ENCODE peak calls at places on chromosomes 7 and 10, in seven cellular contexts. One of them, this sample, is unnamed. For H3K4me1, the result is how much of the 10 kb centered on the place peaks cover.

GRCh38 chr10:30026080-30026479 is 33.3 kb downstream of the JCAD start:
- DNase-seq in mesendoderm: no peak
- DNase-seq in IMR-90: no peak
- DNase-seq in H9: no peak
- DNase-seq in trophoblast cell: no peak
- DNase-seq in H1: no peak
- DNase-seq in mesenchymal stem cell: no peak
- DNase-seq in this sample: no peak

GRCh38 chr10:70130878-70131559 is 1.6 kb downstream of the AIFM2 start:
- DNase-seq in mesendoderm: no peak
- DNase-seq in IMR-90: peak
- DNase-seq in H9: no peak
- DNase-seq in trophoblast cell: peak
- DNase-seq in H1: no peak
- DNase-seq in mesenchymal stem cell: peak
- DNase-seq in this sample: no peak

GRCh38 chr10:62858364-62858763 is 42.2 kb upstream of the EGR2 start:
- DNase-seq in mesendoderm: peak
- DNase-seq in IMR-90: peak
- DNase-seq in H9: peak
- DNase-seq in trophoblast cell: no peak
- DNase-seq in H1: no peak
- DNase-seq in mesenchymal stem cell: no peak
- DNase-seq in this sample: no peak

GRCh38 chr10:24214762-24215161 is 5.8 kb downstream of the KIAA1217 start:
- DNase-seq in mesendoderm: no peak
- DNase-seq in IMR-90: no peak
- DNase-seq in H9: no peak
- DNase-seq in trophoblast cell: no peak
- DNase-seq in H1: no peak
- DNase-seq in mesenchymal stem cell: no peak
- DNase-seq in this sample: no peak

GRCh38 chr7:70735313-70735712 is 396.6 kb upstream of the GALNT17 start:
- DNase-seq in mesendoderm: no peak
- DNase-seq in IMR-90: no peak
- DNase-seq in H9: no peak
- DNase-seq in trophoblast cell: no peak
- DNase-seq in H1: no peak
- DNase-seq in mesenchymal stem cell: no peak
- DNase-seq in this sample: no peak

GRCh38 chr7:151626422-151627115 is 106.9 kb upstream of the RHEB start:
- DNase-seq in mesendoderm: peak
- DNase-seq in IMR-90: no peak
- DNase-seq in H9: peak
- DNase-seq in trophoblast cell: peak
- DNase-seq in H1: peak
- DNase-seq in mesenchymal stem cell: peak
- DNase-seq in this sample: peak

GRCh38 chr10:46551701-46552525 is 4.5 kb downstream of the GPRIN2 start:
- DNase-seq in mesendoderm: no peak
- DNase-seq in IMR-90: no peak
- DNase-seq in H9: peak
- DNase-seq in trophoblast cell: no peak
- DNase-seq in H1: peak
- DNase-seq in mesenchymal stem cell: no peak
- DNase-seq in this sample: no peak

GRCh38 chr7:150756858-150757257 is 19.6 kb downstream of the GIMAP5 start:
- DNase-seq in mesendoderm: no peak
- DNase-seq in IMR-90: no peak
- DNase-seq in H9: no peak
- DNase-seq in trophoblast cell: peak
- DNase-seq in H1: no peak
- DNase-seq in mesenchymal stem cell: no peak
- DNase-seq in this sample: no peak

GRCh38 chr10:69412232-69412631 is 4.5 kb downstream of the TACR2 start:
- DNase-seq in mesendoderm: no peak
- DNase-seq in IMR-90: no peak
- DNase-seq in H9: no peak
- DNase-seq in trophoblast cell: no peak
- DNase-seq in H1: no peak
- DNase-seq in mesenchymal stem cell: no peak
- DNase-seq in this sample: no peak

GRCh38 chr10:47308775-47309174 is 8.8 kb downstream of the GDF10 start:
- DNase-seq in mesendoderm: no peak
- DNase-seq in IMR-90: no peak
- DNase-seq in H9: no peak
- DNase-seq in trophoblast cell: no peak
- DNase-seq in H1: no peak
- DNase-seq in mesenchymal stem cell: no peak
- DNase-seq in this sample: no peak

GRCh38 chr10:5502903-5503835 is 3.8 kb upstream of the CALML5 start:
- DNase-seq in mesendoderm: no peak
- DNase-seq in IMR-90: no peak
- DNase-seq in H9: no peak
- DNase-seq in trophoblast cell: peak
- DNase-seq in H1: no peak
- DNase-seq in mesenchymal stem cell: no peak
- DNase-seq in this sample: no peak

GRCh38 chr7:96686305-96686704 is 23.3 kb downstream of the SEM1 start:
- DNase-seq in mesendoderm: no peak
- DNase-seq in IMR-90: no peak
- DNase-seq in H9: no peak
- DNase-seq in trophoblast cell: no peak
- DNase-seq in H1: no peak
- DNase-seq in mesenchymal stem cell: no peak
- DNase-seq in this sample: no peak

GRCh38 chr7:10138087-10138854 is 835.4 kb upstream of the PHF14 start:
- DNase-seq in mesendoderm: no peak
- DNase-seq in IMR-90: no peak
- DNase-seq in H9: no peak
- DNase-seq in trophoblast cell: no peak
- DNase-seq in H1: no peak
- DNase-seq in mesenchymal stem cell: no peak
- DNase-seq in this sample: no peak

GRCh38 chr7:12949060-12950045 is 261.9 kb downstream of the ARL4A start:
- DNase-seq in mesendoderm: peak
- DNase-seq in IMR-90: peak
- DNase-seq in H9: no peak
- DNase-seq in trophoblast cell: no peak
- DNase-seq in H1: no peak
- DNase-seq in mesenchymal stem cell: peak
- DNase-seq in this sample: no peak

DNA sequence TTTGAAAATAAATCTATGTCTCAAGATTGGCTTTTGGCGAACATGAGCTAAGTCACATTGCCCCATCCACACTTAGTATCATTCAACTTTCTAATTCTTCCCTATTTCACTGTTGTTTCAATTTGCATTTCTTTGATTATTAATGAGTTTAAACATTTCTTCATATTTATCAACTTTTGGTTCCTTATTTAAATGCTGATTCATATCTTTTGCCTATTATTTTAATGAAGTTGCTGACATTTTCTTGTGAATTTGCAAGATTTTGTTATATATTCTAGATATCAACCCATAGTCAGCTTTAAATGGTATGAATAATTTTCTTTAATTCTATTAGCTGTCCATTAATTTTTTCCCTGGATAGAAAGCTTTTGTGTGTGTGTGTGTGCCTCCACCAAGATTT is 14.4 kb upstream of the TSGA13 start:
- DNase-seq in mesendoderm: no peak
- DNase-seq in IMR-90: no peak
- DNase-seq in H9: no peak
- DNase-seq in trophoblast cell: no peak
- DNase-seq in H1: no peak
- DNase-seq in mesenchymal stem cell: no peak
- DNase-seq in this sample: no peak
- H2AK5ac ChIP-seq in mesendoderm: no peak
- H2AK5ac ChIP-seq in IMR-90: no peak
- H2AK5ac ChIP-seq in H9: no peak
- H2AK5ac ChIP-seq in trophoblast cell: no peak
- H2AK5ac ChIP-seq in H1: no peak
- H2AK5ac ChIP-seq in mesenchymal stem cell: no peak
- H2AK5ac ChIP-seq in this sample: no peak

GRCh38 chr10:124045245-124045644 is 48.2 kb downstream of the CHST15 start:
- DNase-seq in mesendoderm: no peak
- DNase-seq in IMR-90: no peak
- DNase-seq in H9: no peak
- DNase-seq in trophoblast cell: no peak
- DNase-seq in H1: no peak
- DNase-seq in mesenchymal stem cell: no peak
- DNase-seq in this sample: no peak
- H3K4me1 ChIP-seq in mesendoderm: under half
- H3K4me1 ChIP-seq in IMR-90: under half
- H3K4me1 ChIP-seq in H9: under half
- H3K4me1 ChIP-seq in trophoblast cell: under half
- H3K4me1 ChIP-seq in H1: under half
- H3K4me1 ChIP-seq in mesenchymal stem cell: under half
- H3K4me1 ChIP-seq in this sample: under half

GRCh38 chr10:95034401-95034800 is 34.9 kb downstream of the CYP2C8 start:
- DNase-seq in mesendoderm: no peak
- DNase-seq in IMR-90: no peak
- DNase-seq in H9: no peak
- DNase-seq in trophoblast cell: no peak
- DNase-seq in H1: no peak
- DNase-seq in mesenchymal stem cell: no peak
- DNase-seq in this sample: no peak
- H2AK5ac ChIP-seq in mesendoderm: no peak
- H2AK5ac ChIP-seq in IMR-90: no peak
- H2AK5ac ChIP-seq in H9: no peak
- H2AK5ac ChIP-seq in trophoblast cell: no peak
- H2AK5ac ChIP-seq in H1: no peak
- H2AK5ac ChIP-seq in mesenchymal stem cell: no peak
- H2AK5ac ChIP-seq in this sample: no peak

DNA sequence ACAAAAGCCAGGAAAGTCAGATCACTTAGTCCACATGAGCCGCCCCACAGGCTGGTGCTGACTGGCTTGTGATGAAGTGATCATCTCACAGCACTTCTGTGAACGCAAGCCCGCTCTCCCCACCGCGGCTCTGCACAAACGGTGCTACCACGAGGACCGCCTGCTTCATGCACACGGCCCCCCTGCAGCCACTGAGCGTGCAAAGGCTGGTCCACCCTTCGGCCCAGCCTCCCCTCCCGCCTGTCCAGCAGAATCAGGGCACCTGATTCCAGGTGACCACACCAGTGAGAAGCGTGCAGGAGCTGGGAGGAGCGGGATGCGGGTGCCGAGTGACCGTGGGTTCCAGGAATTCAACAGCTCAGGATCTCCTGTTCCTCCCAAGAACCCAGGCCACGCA is 32.2 kb downstream of the MAD1L1 start:
- DNase-seq in mesendoderm: no peak
- DNase-seq in IMR-90: no peak
- DNase-seq in H9: peak
- DNase-seq in trophoblast cell: no peak
- DNase-seq in H1: no peak
- DNase-seq in mesenchymal stem cell: no peak
- DNase-seq in this sample: no peak
- H3K4me1 ChIP-seq in mesendoderm: under half
- H3K4me1 ChIP-seq in IMR-90: under half
- H3K4me1 ChIP-seq in H9: under half
- H3K4me1 ChIP-seq in trophoblast cell: under half
- H3K4me1 ChIP-seq in H1: under half
- H3K4me1 ChIP-seq in mesenchymal stem cell: under half
- H3K4me1 ChIP-seq in this sample: under half

GRCh38 chr7:34454381-34454780 is 203.6 kb upstream of the NPSR1 start:
- DNase-seq in mesendoderm: peak
- DNase-seq in IMR-90: no peak
- DNase-seq in H9: no peak
- DNase-seq in trophoblast cell: no peak
- DNase-seq in H1: no peak
- DNase-seq in mesenchymal stem cell: no peak
- DNase-seq in this sample: no peak
- H2AK5ac ChIP-seq in mesendoderm: no peak
- H2AK5ac ChIP-seq in IMR-90: no peak
- H2AK5ac ChIP-seq in H9: no peak
- H2AK5ac ChIP-seq in trophoblast cell: no peak
- H2AK5ac ChIP-seq in H1: no peak
- H2AK5ac ChIP-seq in mesenchymal stem cell: no peak
- H2AK5ac ChIP-seq in this sample: no peak

GRCh38 chr7:134509010-134509409 is 18.4 kb upstream of the AKR1B10 start:
- DNase-seq in mesendoderm: no peak
- DNase-seq in IMR-90: no peak
- DNase-seq in H9: no peak
- DNase-seq in trophoblast cell: peak
- DNase-seq in H1: no peak
- DNase-seq in mesenchymal stem cell: no peak
- DNase-seq in this sample: no peak
- H3K4me1 ChIP-seq in mesendoderm: under half
- H3K4me1 ChIP-seq in IMR-90: under half
- H3K4me1 ChIP-seq in H9: under half
- H3K4me1 ChIP-seq in trophoblast cell: under half
- H3K4me1 ChIP-seq in H1: under half
- H3K4me1 ChIP-seq in mesenchymal stem cell: under half
- H3K4me1 ChIP-seq in this sample: under half

GRCh38 chr10:109214916-109215740 is 708.2 kb downstream of the XPNPEP1 start:
- DNase-seq in mesendoderm: no peak
- DNase-seq in IMR-90: no peak
- DNase-seq in H9: no peak
- DNase-seq in trophoblast cell: no peak
- DNase-seq in H1: no peak
- DNase-seq in mesenchymal stem cell: peak
- DNase-seq in this sample: no peak

GRCh38 chr10:109218207-109218606 is 705.1 kb downstream of the XPNPEP1 start:
- DNase-seq in mesendoderm: no peak
- DNase-seq in IMR-90: no peak
- DNase-seq in H9: no peak
- DNase-seq in trophoblast cell: no peak
- DNase-seq in H1: no peak
- DNase-seq in mesenchymal stem cell: no peak
- DNase-seq in this sample: no peak

DNA sequence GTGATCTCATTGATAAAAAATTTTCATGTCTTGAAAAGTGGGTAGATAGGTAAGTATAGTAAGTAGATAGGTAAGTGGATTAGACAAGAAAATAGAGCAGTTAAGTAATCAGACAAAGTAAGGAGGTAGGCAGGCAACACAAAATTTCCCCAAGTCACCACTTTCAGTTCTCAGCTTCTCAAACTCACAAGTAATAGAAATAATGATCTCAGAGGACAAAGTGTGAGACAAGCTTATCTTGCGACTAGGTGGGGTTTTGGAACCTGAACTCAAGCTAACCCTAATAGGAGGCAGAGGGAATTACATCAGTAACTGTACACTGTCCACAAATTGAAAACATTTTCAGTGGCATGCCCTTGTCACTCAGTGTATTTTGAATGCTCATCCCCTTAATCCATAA is 703.4 kb downstream of the XPNPEP1 start:
- DNase-seq in mesendoderm: peak
- DNase-seq in IMR-90: no peak
- DNase-seq in H9: no peak
- DNase-seq in trophoblast cell: no peak
- DNase-seq in H1: no peak
- DNase-seq in mesenchymal stem cell: no peak
- DNase-seq in this sample: no peak
- H2AK5ac ChIP-seq in mesendoderm: no peak
- H2AK5ac ChIP-seq in IMR-90: no peak
- H2AK5ac ChIP-seq in H9: no peak
- H2AK5ac ChIP-seq in trophoblast cell: no peak
- H2AK5ac ChIP-seq in H1: no peak
- H2AK5ac ChIP-seq in mesenchymal stem cell: no peak
- H2AK5ac ChIP-seq in this sample: no peak

GRCh38 chr10:49678827-49679479 is 498 bp upstream of the C10orf53 start:
- DNase-seq in mesendoderm: no peak
- DNase-seq in IMR-90: no peak
- DNase-seq in H9: no peak
- DNase-seq in trophoblast cell: no peak
- DNase-seq in H1: peak
- DNase-seq in mesenchymal stem cell: no peak
- DNase-seq in this sample: no peak
- H3K4me1 ChIP-seq in mesendoderm: under half
- H3K4me1 ChIP-seq in IMR-90: under half
- H3K4me1 ChIP-seq in H9: under half
- H3K4me1 ChIP-seq in trophoblast cell: under half
- H3K4me1 ChIP-seq in H1: under half
- H3K4me1 ChIP-seq in mesenchymal stem cell: under half
- H3K4me1 ChIP-seq in this sample: under half